ENCODE peak calls at places on chromosome 18, in seven cellular contexts. O is tibial artery, E is stomach, T is psoas muscle, W is suprapubic skin, B is adrenal gland, F is body of pancreas. C is an unnamed sample.

GRCh38 chr18:25732862-25733261 is 357.6 kb downstream of the SS18 start:
- DNase-seq in O (no peak), E (no peak), T (no peak), W (no peak), B (no peak), F (no peak), C (no peak)

GRCh38 chr18:73316513-73316912 is 448.7 kb upstream of the NETO1 start:
- DNase-seq in O (no peak), E (no peak), T (no peak), W (no peak), B (no peak), F (no peak), C (peak)

GRCh38 chr18:62566199-62566598 is 43.4 kb downstream of the ZCCHC2 start:
- DNase-seq in O (no peak), E (peak), T (peak), W (no peak), B (peak), F (no peak), C (no peak)

GRCh38 chr18:8121942-8122480 is 487.2 kb upstream of the RAB12 start:
- DNase-seq in O (no peak), E (no peak), T (no peak), W (no peak), B (no peak), F (no peak), C (peak)

GRCh38 chr18:10226971-10227370 is 227.5 kb upstream of the APCDD1 start:
- DNase-seq in O (no peak), E (no peak), T (no peak), W (no peak), B (no peak), F (no peak), C (no peak)

GRCh38 chr18:57771183-57771582 is 31.9 kb downstream of the ATP8B1 start:
- DNase-seq in O (no peak), E (peak), T (no peak), W (no peak), B (no peak), F (no peak), C (peak)

GRCh38 chr18:61991836-61992235 is 99.0 kb upstream of the RNF152 start:
- DNase-seq in O (no peak), E (no peak), T (no peak), W (no peak), B (no peak), F (no peak), C (no peak)

GRCh38 chr18:33717339-33717738 is 139.3 kb downstream of the ASXL3 start:
- DNase-seq in O (no peak), E (no peak), T (no peak), W (no peak), B (no peak), F (no peak), C (no peak)

GRCh38 chr18:12287684-12288405 is 20.2 kb upstream of the TUBB6 start:
- DNase-seq in O (peak), E (peak), T (peak), W (peak), B (peak), F (peak), C (peak)

GRCh38 chr18:52484977-52485376 is 145.0 kb downstream of the DCC start:
- DNase-seq in O (no peak), E (no peak), T (no peak), W (no peak), B (no peak), F (no peak), C (no peak)

GRCh38 chr18:13381907-13382682 is 163.5 kb downstream of the LDLRAD4 start:
- DNase-seq in O (peak), E (peak), T (peak), W (peak), B (peak), F (peak), C (peak)

GRCh38 chr18:63850010-63850409 is 37.5 kb upstream of the SERPINB2 start:
- DNase-seq in O (no peak), E (no peak), T (no peak), W (no peak), B (no peak), F (no peak), C (peak)

GRCh38 chr18:66682855-66683322 is 79.0 kb upstream of the CDH19 start:
- DNase-seq in O (no peak), E (no peak), T (no peak), W (no peak), B (no peak), F (no peak), C (peak)

GRCh38 chr18:55398858-55399257 is 189.1 kb downstream of the TCF4 start:
- DNase-seq in O (no peak), E (no peak), T (no peak), W (no peak), B (no peak), F (no peak), C (no peak)

GRCh38 chr18:11689972-11690570 is 1.0 kb downstream of the GNAL start:
- DNase-seq in O (no peak), E (no peak), T (no peak), W (no peak), B (no peak), F (no peak), C (peak)

GRCh38 chr18:51668101-51668500 is 470.6 kb upstream of the MEX3C start:
- DNase-seq in O (no peak), E (peak), T (peak), W (no peak), B (peak), F (peak), C (peak)

GRCh38 chr18:32760391-32760790 is 12.4 kb downstream of the KLHL14 start:
- DNase-seq in O (no peak), E (no peak), T (no peak), W (no peak), B (no peak), F (no peak), C (no peak)

GRCh38 chr18:7592305-7593071 is 25.4 kb downstream of the PTPRM start:
- DNase-seq in O (no peak), E (no peak), T (no peak), W (no peak), B (no peak), F (no peak), C (no peak)

GRCh38 chr18:58447342-58448190 is 181.3 kb downstream of the ALPK2 start:
- DNase-seq in O (no peak), E (no peak), T (no peak), W (no peak), B (no peak), F (no peak), C (peak)

GRCh38 chr18:56235773-56236115 is 402.6 kb downstream of the TXNL1 start:
- DNase-seq in O (no peak), E (no peak), T (no peak), W (no peak), B (no peak), F (no peak), C (peak)

GRCh38 chr18:10239138-10239537 is 215.3 kb upstream of the APCDD1 start:
- DNase-seq in O (no peak), E (peak), T (no peak), W (no peak), B (peak), F (peak), C (peak)

GRCh38 chr18:8238507-8238906 is 370.7 kb upstream of the RAB12 start:
- DNase-seq in O (no peak), E (no peak), T (no peak), W (no peak), B (no peak), F (no peak), C (no peak)

GRCh38 chr18:7879717-7880116 is 312.6 kb downstream of the PTPRM start:
- DNase-seq in O (no peak), E (no peak), T (no peak), W (no peak), B (no peak), F (no peak), C (no peak)

GRCh38 chr18:23384778-23385736 is 68.0 kb upstream of the RIOK3 start:
- DNase-seq in O (no peak), E (no peak), T (no peak), W (no peak), B (no peak), F (no peak), C (no peak)

GRCh38 chr18:12291161-12291560 is 16.9 kb upstream of the TUBB6 start:
- DNase-seq in O (peak), E (no peak), T (no peak), W (peak), B (no peak), F (no peak), C (no peak)

GRCh38 chr18:61731169-61731568 is 161.6 kb downstream of the RNF152 start:
- DNase-seq in O (no peak), E (no peak), T (no peak), W (no peak), B (no peak), F (no peak), C (no peak)

DNA sequence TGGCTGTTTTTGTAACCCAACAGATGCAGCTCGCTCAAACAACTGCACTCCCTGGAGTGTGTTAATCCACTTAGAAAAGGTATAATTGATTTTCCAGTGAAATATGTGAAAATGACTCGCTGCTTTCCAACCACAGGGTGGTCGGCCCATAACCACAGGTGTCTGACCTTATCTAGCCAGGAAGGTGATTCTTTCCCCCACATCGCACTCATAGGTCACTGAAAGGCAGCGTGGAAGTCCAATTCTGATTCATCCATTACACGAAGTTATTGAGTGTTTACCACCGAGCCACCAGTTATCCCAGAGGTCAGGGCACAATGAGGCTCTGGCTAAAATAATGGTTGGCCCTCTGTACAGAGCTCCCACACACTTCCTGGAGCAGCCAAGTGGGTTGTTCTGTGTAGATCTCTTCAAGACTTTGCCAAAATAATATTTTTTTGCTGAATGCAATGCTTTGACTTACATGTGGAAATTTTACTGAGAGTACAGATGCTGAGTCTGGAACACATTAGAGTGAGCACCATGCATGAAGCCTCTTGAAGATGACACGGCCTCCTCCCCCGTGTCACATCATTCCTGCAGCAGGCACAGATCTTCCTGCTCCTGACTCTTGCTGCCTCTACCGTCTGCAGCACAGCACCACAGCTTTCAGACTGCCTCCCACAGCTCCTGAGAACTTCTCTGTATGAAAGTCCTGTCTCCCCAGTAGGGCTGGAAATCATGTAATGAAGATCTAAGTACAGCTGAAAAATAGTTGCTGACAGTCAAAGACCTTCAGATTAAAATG is 396.1 kb downstream of the ZNF516 start:
- DNase-seq in O (no peak), E (no peak), T (no peak), W (no peak), B (no peak), F (no peak), C (no peak)
- H3K4me3 ChIP-seq in O (no peak), E (no peak), T (no peak), W (no peak), B (no peak), F (no peak), C (no peak)

DNA sequence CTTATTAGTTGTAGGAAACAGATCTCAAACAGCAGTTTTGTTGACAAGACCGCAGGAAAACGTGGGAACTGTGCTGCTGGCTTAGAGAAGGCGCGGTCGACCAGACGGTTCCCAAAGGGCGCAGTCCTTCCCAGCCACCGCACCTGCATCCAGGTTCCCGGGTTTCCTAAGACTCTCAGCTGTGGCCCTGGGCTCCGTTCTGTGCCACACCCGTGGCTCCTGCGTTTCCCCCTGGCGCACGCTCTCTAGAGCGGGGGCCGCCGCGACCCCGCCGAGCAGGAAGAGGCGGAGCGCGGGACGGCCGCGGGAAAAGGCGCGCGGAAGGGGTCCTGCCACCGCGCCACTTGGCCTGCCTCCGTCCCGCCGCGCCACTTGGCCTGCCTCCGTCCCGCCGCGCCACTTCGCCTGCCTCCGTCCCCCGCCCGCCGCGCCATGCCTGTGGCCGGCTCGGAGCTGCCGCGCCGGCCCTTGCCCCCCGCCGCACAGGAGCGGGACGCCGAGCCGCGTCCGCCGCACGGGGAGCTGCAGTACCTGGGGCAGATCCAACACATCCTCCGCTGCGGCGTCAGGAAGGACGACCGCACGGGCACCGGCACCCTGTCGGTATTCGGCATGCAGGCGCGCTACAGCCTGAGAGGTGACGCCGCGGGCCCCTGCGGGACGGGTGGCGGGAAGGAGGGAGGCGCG is at the start of gene TYMS:
- DNase-seq in O (no peak), E (peak), T (peak), W (no peak), B (peak), F (peak), C (peak)
- TF ChIP-seq CTCF in O (no peak), E (no peak), T (no peak), W (no peak), B (no peak), F (no peak), C (no peak)

GRCh38 chr18:48917579-48918101 is 33.1 kb downstream of the SMAD7 start:
- DNase-seq in O (peak), E (no peak), T (no peak), W (no peak), B (no peak), F (no peak), C (no peak)
- H3K4me3 ChIP-seq in O (no peak), E (no peak), T (no peak), W (no peak), B (no peak), F (no peak), C (no peak)

GRCh38 chr18:44900627-44901026 is 219.9 kb downstream of the SETBP1 start:
- DNase-seq in O (no peak), E (no peak), T (no peak), W (no peak), B (no peak), F (no peak), C (no peak)

GRCh38 chr18:44901283-44901682 is 220.6 kb downstream of the SETBP1 start:
- DNase-seq in O (no peak), E (no peak), T (no peak), W (no peak), B (no peak), F (no peak), C (no peak)

GRCh38 chr18:44898536-44898935 is 217.8 kb downstream of the SETBP1 start:
- DNase-seq in O (no peak), E (no peak), T (no peak), W (no peak), B (no peak), F (no peak), C (no peak)

GRCh38 chr18:44897445-44898215 is 216.9 kb downstream of the SETBP1 start:
- DNase-seq in O (no peak), E (no peak), T (no peak), W (no peak), B (no peak), F (peak), C (no peak)

DNA sequence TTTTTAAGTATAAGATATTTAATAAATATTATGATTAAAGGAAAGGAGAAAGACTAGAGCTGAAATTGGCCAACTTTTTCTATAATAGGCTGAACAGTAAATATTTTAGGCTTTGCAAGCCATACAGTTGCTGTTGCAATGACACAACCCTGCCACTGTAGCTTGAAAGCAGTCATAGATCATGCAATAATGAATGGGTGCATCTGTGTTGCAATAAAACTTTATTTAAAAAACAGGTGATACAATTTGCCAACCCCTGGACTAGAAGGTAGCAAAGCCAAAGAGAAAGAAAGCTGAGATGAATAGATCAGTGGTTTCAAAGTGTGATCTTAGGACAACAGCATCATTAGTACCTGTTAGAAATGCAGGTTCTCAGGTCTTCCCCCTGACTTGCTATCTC is 219.1 kb downstream of the SETBP1 start:
- DNase-seq in O (no peak), E (no peak), T (no peak), W (no peak), B (no peak), F (no peak), C (no peak)
- TF ChIP-seq CTCF in O (no peak), E (no peak), T (no peak), W (no peak), B (no peak), F (no peak), C (no peak)

DNA sequence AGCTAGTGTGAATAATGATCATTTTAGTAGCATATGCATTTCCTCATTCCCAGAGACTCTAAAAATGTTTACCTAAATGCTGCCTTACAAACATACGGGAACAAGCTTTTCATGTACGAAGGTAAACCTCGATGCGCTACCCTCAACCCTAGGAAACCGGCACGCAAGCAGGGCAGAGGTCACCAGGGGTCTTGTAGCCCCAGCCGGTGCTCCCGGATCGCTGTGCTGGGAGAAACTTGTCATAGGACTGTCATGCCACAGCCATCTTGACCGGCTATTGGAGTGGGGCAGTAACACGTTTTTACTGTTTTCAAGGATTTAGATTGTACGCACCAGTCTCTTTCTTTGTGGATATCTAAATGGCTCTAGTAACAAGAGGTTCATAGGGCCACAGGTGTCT is 34.8 kb upstream of the NFATC1 start:
- DNase-seq in O (no peak), E (no peak), T (no peak), W (no peak), B (no peak), F (no peak), C (no peak)
- H3K4me3 ChIP-seq in O (no peak), E (no peak), T (no peak), W (no peak), B (no peak), F (no peak), C (no peak)